ENCODE peak calls at places on chromosome 1, in six cellular contexts. B, H, R, X, D and F are unnamed samples.

GRCh38 chr1:94325379-94326302 is 88.3 kb upstream of the ARHGAP29 start:
- DNase-seq in B (no peak), H (no peak), R (no peak), X (no peak), D (no peak), F (no peak)

GRCh38 chr1:162087118-162087517 is 17.6 kb downstream of the NOS1AP start:
- DNase-seq in B (no peak), H (no peak), R (no peak), X (no peak), D (no peak), F (no peak)

GRCh38 chr1:110616587-110616986 is 10.4 kb upstream of the KCNA2 start:
- DNase-seq in B (no peak), H (no peak), R (no peak), X (no peak), D (no peak), F (no peak)

GRCh38 chr1:34884961-34885360 is 25.4 kb upstream of the SMIM12 start:
- DNase-seq in B (no peak), H (no peak), R (peak), X (no peak), D (peak), F (no peak)

GRCh38 chr1:180743868-180744267 is 112.0 kb downstream of the XPR1 start:
- DNase-seq in B (no peak), H (no peak), R (no peak), X (no peak), D (no peak), F (no peak)

GRCh38 chr1:206555473-206555935 is 48.2 kb downstream of the RASSF5 start:
- DNase-seq in B (no peak), H (peak), R (peak), X (no peak), D (peak), F (no peak)

GRCh38 chr1:179516976-179517705 is 58.6 kb downstream of the NPHS2 start:
- DNase-seq in B (no peak), H (no peak), R (no peak), X (no peak), D (no peak), F (no peak)

GRCh38 chr1:107682467-107682866 is 282.5 kb downstream of the VAV3 start:
- DNase-seq in B (no peak), H (no peak), R (no peak), X (no peak), D (no peak), F (no peak)

GRCh38 chr1:234478481-234479309 is at the start of gene TARBP1:
- DNase-seq in B (no peak), H (peak), R (peak), X (peak), D (peak), F (peak)
- TF ChIP-seq CTCF in B (peak), H (peak), R (no peak), X (no peak), D (no peak), F (no peak)

GRCh38 chr1:79899914-79900313 is 893.4 kb upstream of the ADGRL4 start:
- DNase-seq in B (no peak), H (no peak), R (no peak), X (no peak), D (no peak), F (no peak)
- TF ChIP-seq CTCF in B (no peak), H (no peak), R (no peak), X (no peak), D (no peak), F (no peak)

GRCh38 chr1:152349611-152350010 is 10.2 kb downstream of the FLG2 start:
- DNase-seq in B (no peak), H (no peak), R (no peak), X (no peak), D (no peak), F (no peak)

GRCh38 chr1:152347116-152347728 is 12.6 kb downstream of the FLG2 start:
- DNase-seq in B (peak), H (peak), R (no peak), X (peak), D (peak), F (no peak)

GRCh38 chr1:152344463-152344862 is 15.3 kb downstream of the FLG2 start:
- DNase-seq in B (no peak), H (no peak), R (no peak), X (no peak), D (no peak), F (no peak)

DNA sequence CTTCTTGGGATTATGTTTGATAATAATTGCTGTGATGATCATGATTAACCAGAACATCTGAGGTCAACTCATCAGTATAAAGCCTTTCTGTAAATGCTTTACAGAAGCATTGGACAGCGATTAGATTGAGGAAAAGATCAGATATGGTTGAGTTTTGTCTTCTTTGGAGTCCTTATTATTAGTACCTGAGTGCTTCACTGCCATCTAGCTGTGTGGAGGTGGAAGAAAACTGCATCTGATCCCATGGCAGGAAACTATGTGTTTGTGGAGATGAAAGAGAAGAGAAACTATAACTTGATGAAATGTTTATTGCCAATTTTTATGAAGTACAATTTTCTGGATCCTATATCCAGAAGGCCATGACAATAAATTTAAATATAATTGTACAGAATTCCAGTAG is 11.4 kb downstream of the FLG2 start:
- DNase-seq in B (no peak), H (peak), R (no peak), X (no peak), D (no peak), F (no peak)
- TF ChIP-seq CTCF in B (peak), H (peak), R (no peak), X (no peak), D (no peak), F (no peak)

GRCh38 chr1:235470741-235471439 is 33.4 kb downstream of the B3GALNT2 start:
- DNase-seq in B (no peak), H (no peak), R (no peak), X (no peak), D (no peak), F (no peak)

GRCh38 chr1:235465066-235465465 is 39.2 kb downstream of the B3GALNT2 start:
- DNase-seq in B (no peak), H (no peak), R (no peak), X (no peak), D (no peak), F (no peak)

GRCh38 chr1:235473808-235474207 is 30.4 kb downstream of the B3GALNT2 start:
- DNase-seq in B (no peak), H (no peak), R (no peak), X (no peak), D (no peak), F (no peak)

GRCh38 chr1:235468009-235468408 is 36.2 kb downstream of the B3GALNT2 start:
- DNase-seq in B (no peak), H (no peak), R (no peak), X (no peak), D (no peak), F (no peak)

GRCh38 chr1:235468970-235469369 is 35.3 kb downstream of the B3GALNT2 start:
- DNase-seq in B (no peak), H (no peak), R (no peak), X (no peak), D (no peak), F (no peak)
- TF ChIP-seq CTCF in B (no peak), H (no peak), R (no peak), X (no peak), D (no peak), F (no peak)

GRCh38 chr1:15578921-15579682 is 5.7 kb downstream of the AGMAT start:
- DNase-seq in B (peak), H (peak), R (no peak), X (peak), D (no peak), F (no peak)

GRCh38 chr1:15583016-15583706 is 1.7 kb downstream of the AGMAT start:
- DNase-seq in B (no peak), H (no peak), R (no peak), X (no peak), D (no peak), F (no peak)

GRCh38 chr1:15579683-15580047 is 5.2 kb downstream of the AGMAT start:
- DNase-seq in B (no peak), H (peak), R (no peak), X (no peak), D (peak), F (no peak)

DNA sequence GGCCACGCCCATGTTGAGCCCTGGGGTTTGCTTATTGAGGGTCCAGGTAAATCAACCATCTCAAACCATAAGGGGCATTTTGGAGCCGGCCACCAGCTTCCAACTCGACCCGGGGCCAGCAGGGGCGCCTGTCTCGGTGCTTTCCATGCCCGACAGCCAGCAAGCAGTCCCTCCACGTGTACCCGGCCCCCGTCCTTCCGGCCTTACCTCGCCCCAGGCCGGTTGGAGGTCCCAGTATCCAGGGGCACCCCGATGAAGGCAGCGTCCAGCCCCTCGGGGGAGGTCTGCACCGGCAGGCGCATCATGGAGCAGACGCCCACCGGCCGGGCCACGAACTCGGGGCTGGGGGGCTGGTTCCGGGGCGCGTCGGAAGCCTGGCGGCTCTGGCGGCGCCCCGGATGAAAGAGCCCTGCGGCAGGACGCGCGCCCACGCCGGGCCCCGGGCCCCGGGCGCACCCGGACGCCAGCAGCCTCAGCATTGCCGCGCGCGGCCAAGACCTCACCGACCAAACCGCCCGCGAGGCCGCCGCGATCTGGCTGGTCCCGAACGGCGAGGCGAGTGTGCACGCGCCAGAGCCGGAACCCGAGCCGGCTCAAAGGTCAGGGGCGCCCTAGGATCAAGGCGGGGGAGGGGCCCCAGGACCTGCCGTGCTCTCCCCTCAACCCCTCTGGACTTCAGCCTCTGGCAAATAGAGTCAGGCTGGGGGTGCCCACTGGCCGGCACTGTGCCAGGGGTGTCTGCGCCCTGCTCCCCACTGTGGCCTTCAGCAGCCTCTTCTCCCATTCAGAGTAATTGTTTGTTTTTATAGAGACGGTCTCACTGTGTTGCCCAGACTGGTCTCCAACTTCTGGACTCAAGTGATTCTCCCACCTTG is at the start of gene AGMAT:
- DNase-seq in B (no peak), H (peak), R (peak), X (peak), D (peak), F (peak)
- TF ChIP-seq CTCF in B (peak), H (peak), R (peak), X (peak), D (peak), F (peak)

DNA sequence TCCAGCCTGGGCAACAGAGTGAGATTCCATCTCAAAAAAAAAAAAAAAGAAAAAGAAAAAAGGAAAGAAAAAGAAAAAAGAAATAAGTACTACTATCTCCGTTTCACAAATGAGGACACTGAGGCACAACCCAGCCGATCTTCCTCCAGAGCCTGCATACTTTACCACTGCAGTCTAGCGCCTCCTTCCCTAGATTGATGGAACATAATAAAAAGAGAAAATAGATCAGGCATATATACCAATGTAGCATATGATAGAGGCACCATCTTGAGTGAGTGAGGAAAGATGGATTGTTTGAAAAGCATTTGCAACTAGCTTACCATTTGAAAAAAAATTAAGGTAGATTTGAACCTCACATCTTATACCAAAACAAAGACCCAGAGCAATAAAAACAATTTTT is 5.2 kb upstream of the DPM3 start:
- DNase-seq in B (no peak), H (no peak), R (no peak), X (no peak), D (no peak), F (no peak)
- TF ChIP-seq CTCF in B (no peak), H (no peak), R (peak), X (no peak), D (peak), F (no peak)

DNA sequence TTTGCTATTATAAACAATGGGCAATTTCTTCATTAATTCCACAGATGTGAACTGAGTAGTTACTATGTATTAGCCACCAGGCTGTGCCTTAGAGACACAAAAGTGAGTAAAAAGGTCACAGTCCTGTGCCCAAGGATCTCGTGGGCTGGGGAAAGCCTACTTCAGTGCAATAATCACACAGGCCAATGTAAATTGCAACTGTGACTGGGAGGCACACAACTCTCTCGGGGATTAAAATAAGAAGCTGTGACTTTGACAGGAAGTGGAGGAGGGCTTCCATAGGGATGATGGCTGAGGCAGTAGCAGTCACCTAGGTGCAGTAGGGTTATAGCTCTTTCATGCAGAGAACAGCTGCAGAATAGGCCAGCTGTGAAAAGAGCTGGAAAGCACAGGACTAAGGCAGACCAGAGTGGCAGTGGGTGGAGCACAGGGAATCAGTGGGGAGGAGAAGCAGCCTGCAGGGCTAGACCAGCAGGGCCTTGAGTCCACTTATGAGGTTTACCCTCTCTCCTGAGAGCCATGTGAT is 121.9 kb downstream of the MAB21L3 start:
- DNase-seq in B (no peak), H (peak), R (no peak), X (peak), D (peak), F (no peak)
- TF ChIP-seq CTCF in B (no peak), H (no peak), R (no peak), X (peak), D (peak), F (no peak)

GRCh38 chr1:27391511-27392095 is 819 bp upstream of the GPR3 start:
- DNase-seq in B (no peak), H (no peak), R (peak), X (no peak), D (peak), F (no peak)

GRCh38 chr1:27394282-27394658 is 1.8 kb downstream of the GPR3 start:
- DNase-seq in B (no peak), H (no peak), R (no peak), X (no peak), D (no peak), F (no peak)

GRCh38 chr1:27393641-27394281 is 1.3 kb downstream of the GPR3 start:
- DNase-seq in B (no peak), H (no peak), R (no peak), X (no peak), D (no peak), F (no peak)

GRCh38 chr1:27392096-27392777 is at the start of gene GPR3:
- DNase-seq in B (peak), H (peak), R (peak), X (peak), D (peak), F (peak)

DNA sequence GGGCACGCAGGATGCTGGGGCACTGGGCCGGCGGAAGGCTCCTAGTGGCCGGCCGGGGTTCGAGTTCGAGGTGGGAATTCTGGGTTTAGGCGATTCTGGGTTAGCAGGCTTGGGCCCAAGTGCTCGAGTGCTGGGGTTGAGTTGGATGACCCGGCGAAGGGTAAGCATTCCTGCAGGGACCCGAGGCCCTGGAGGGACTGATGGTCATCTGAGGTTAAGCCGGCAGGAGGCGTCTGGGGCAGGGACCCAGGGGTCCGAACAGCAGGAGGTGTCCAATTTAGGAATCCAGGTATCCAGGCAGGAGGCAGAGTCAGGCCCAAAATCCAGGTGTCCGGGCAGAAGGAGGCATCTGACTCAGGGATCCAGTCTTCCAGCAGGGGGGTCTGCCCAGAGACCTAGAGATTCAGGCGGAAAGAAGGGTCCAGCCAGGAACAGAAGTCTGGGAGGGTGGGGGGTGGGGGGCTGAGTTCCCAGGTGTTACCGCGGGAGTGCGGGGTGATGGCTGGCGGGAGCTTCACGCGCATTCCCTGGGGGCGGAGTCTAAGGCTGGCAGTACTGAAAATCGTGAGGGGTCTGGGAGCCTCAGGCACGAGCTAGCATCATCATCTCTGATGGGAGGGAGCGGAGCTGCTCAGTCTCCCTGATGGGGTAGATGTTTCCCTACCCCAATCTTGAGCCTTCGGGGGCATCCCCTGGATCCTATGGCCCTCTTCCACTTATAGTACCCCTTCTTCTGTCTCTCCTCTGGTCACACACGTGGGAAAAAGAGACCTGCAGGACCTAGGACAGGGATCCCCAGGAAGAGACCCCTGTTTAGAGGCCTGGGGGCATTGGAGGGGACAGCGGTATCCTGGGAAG is 585 bp downstream of the GPR3 start:
- DNase-seq in B (no peak), H (no peak), R (peak), X (no peak), D (peak), F (no peak)
- TF ChIP-seq CTCF in B (peak), H (peak), R (peak), X (no peak), D (peak), F (no peak)